ENCODE peak calls at places on chromosomes 3 and 15, in seven cellular contexts. G is K562, L is Panc1, F is breast epithelium, Y is SK-N-SH, U is HCT116, P is H1. J is an unnamed sample.

GRCh38 chr15:54120949-54121463 is 142.8 kb downstream of the UNC13C start:
- DNase-seq in G (no peak), L (no peak), F (no peak), Y (no peak), U (no peak), P (no peak), J (no peak)

GRCh38 chr3:127929818-127930217 is 14.8 kb downstream of the KBTBD12 start:
- DNase-seq in G (no peak), L (no peak), F (no peak), Y (no peak), U (no peak), P (no peak), J (no peak)

GRCh38 chr15:42137461-42138261 is 18.8 kb downstream of the PLA2G4F start:
- DNase-seq in G (peak), L (no peak), F (no peak), Y (peak), U (peak), P (no peak), J (no peak)

GRCh38 chr15:93703092-93703785 is 528.1 kb upstream of the MCTP2 start:
- DNase-seq in G (no peak), L (no peak), F (no peak), Y (peak), U (no peak), P (no peak), J (no peak)

GRCh38 chr3:13018039-13018431 is 55.2 kb downstream of the IQSEC1 start:
- DNase-seq in G (no peak), L (no peak), F (peak), Y (peak), U (no peak), P (no peak), J (no peak)

GRCh38 chr3:49785565-49786356 is 581 bp downstream of the IP6K1 start:
- DNase-seq in G (peak), L (no peak), F (no peak), Y (peak), U (no peak), P (no peak), J (no peak)

GRCh38 chr15:63860161-63860954 is 26.6 kb upstream of the HERC1 start:
- DNase-seq in G (peak), L (no peak), F (no peak), Y (no peak), U (no peak), P (no peak), J (no peak)

GRCh38 chr3:197406266-197406665 is 107.9 kb upstream of the DLG1 start:
- DNase-seq in G (no peak), L (no peak), F (no peak), Y (peak), U (no peak), P (no peak), J (no peak)

GRCh38 chr3:138078096-138078495 is 37.3 kb downstream of the DZIP1L start:
- DNase-seq in G (no peak), L (no peak), F (no peak), Y (no peak), U (peak), P (no peak), J (no peak)

GRCh38 chr15:82105458-82106205 is 59.8 kb upstream of the MEX3B start:
- DNase-seq in G (no peak), L (no peak), F (no peak), Y (no peak), U (no peak), P (no peak), J (no peak)

GRCh38 chr15:59247364-59247763 is 40.7 kb downstream of the LDHAL6B start:
- DNase-seq in G (peak), L (peak), F (no peak), Y (peak), U (no peak), P (peak), J (no peak)

GRCh38 chr3:169218314-169218983 is 445.1 kb downstream of the MECOM start:
- DNase-seq in G (peak), L (no peak), F (no peak), Y (peak), U (peak), P (no peak), J (no peak)

GRCh38 chr3:127358641-127359040 is 70.8 kb upstream of the PRR20G start:
- DNase-seq in G (no peak), L (no peak), F (no peak), Y (no peak), U (no peak), P (no peak), J (no peak)

GRCh38 chr15:96146711-96147110 is 183.8 kb upstream of the NR2F2 start:
- DNase-seq in G (no peak), L (no peak), F (no peak), Y (no peak), U (no peak), P (no peak), J (no peak)

GRCh38 chr3:190564175-190564574 is 50.3 kb downstream of the IL1RAP start:
- DNase-seq in G (no peak), L (no peak), F (no peak), Y (no peak), U (no peak), P (no peak), J (no peak)

GRCh38 chr3:3189102-3189727 is 9.7 kb upstream of the CRBN start:
- DNase-seq in G (peak), L (no peak), F (no peak), Y (peak), U (no peak), P (no peak), J (no peak)

GRCh38 chr15:82933576-82933975 is 18.9 kb downstream of the HOMER2 start:
- DNase-seq in G (no peak), L (no peak), F (no peak), Y (no peak), U (no peak), P (no peak), J (no peak)

GRCh38 chr3:47916201-47916600 is 100.0 kb downstream of the MAP4 start:
- DNase-seq in G (no peak), L (no peak), F (no peak), Y (no peak), U (no peak), P (no peak), J (no peak)

GRCh38 chr3:79419222-79419621 is 348.6 kb downstream of the ROBO1 start:
- DNase-seq in G (no peak), L (no peak), F (no peak), Y (no peak), U (no peak), P (no peak), J (no peak)

GRCh38 chr3:2657408-2657807 is 452.8 kb downstream of the IL5RA start:
- DNase-seq in G (no peak), L (no peak), F (no peak), Y (no peak), U (no peak), P (no peak), J (no peak)

GRCh38 chr15:48330855-48331795 is at the start of gene DUT:
- DNase-seq in G (peak), L (no peak), F (peak), Y (peak), U (peak), P (no peak), J (peak)

GRCh38 chr3:67113802-67114407 is 115.8 kb downstream of the KBTBD8 start:
- DNase-seq in G (peak), L (peak), F (peak), Y (peak), U (peak), P (peak), J (peak)

GRCh38 chr15:25066708-25067107 is 111.9 kb downstream of the SNRPN start:
- DNase-seq in G (no peak), L (no peak), F (no peak), Y (no peak), U (no peak), P (no peak), J (no peak)

GRCh38 chr3:45055411-45056143 is 29.5 kb downstream of the CLEC3B start:
- DNase-seq in G (peak), L (no peak), F (no peak), Y (peak), U (no peak), P (no peak), J (no peak)

GRCh38 chr3:52926556-52926955 is 29.2 kb upstream of the STIMATE start:
- DNase-seq in G (no peak), L (no peak), F (no peak), Y (no peak), U (no peak), P (no peak), J (no peak)

GRCh38 chr15:70477750-70478250 is 285.6 kb downstream of the UACA start:
- DNase-seq in G (no peak), L (no peak), F (no peak), Y (no peak), U (no peak), P (no peak), J (no peak)

GRCh38 chr3:64354221-64354620 is 129.0 kb upstream of the PRICKLE2 start:
- DNase-seq in G (no peak), L (no peak), F (no peak), Y (no peak), U (no peak), P (no peak), J (no peak)

GRCh38 chr3:120661106-120661962 is 20.7 kb downstream of the HGD start:
- DNase-seq in G (no peak), L (no peak), F (no peak), Y (peak), U (no peak), P (no peak), J (no peak)

GRCh38 chr3:77913524-77914174 is 873.8 kb downstream of the ROBO2 start:
- DNase-seq in G (no peak), L (no peak), F (no peak), Y (no peak), U (no peak), P (no peak), J (no peak)

GRCh38 chr15:100764778-100765457 is 114.7 kb upstream of the ALDH1A3 start:
- DNase-seq in G (no peak), L (no peak), F (no peak), Y (peak), U (no peak), P (no peak), J (no peak)

GRCh38 chr3:66390013-66390412 is 110.8 kb downstream of the LRIG1 start:
- DNase-seq in G (no peak), L (no peak), F (no peak), Y (no peak), U (no peak), P (no peak), J (no peak)

GRCh38 chr3:178277605-178278004 is 258.6 kb upstream of the KCNMB2 start:
- DNase-seq in G (no peak), L (no peak), F (no peak), Y (no peak), U (no peak), P (no peak), J (no peak)
- TF ChIP-seq POLR2AphosphoS5 in G (no peak), L (no peak), F (no peak), Y (no peak), U (no peak), P (no peak), J (no peak)

GRCh38 chr3:105397974-105398373 is 31.3 kb downstream of the ALCAM start:
- DNase-seq in G (no peak), L (no peak), F (no peak), Y (no peak), U (no peak), P (no peak), J (no peak)

GRCh38 chr3:105398407-105398806 is 31.7 kb downstream of the ALCAM start:
- DNase-seq in G (no peak), L (no peak), F (no peak), Y (no peak), U (no peak), P (no peak), J (no peak)

GRCh38 chr3:105399062-105399461 is 32.4 kb downstream of the ALCAM start:
- DNase-seq in G (no peak), L (no peak), F (no peak), Y (no peak), U (no peak), P (no peak), J (no peak)

GRCh38 chr3:105399611-105400010 is 32.9 kb downstream of the ALCAM start:
- DNase-seq in G (no peak), L (no peak), F (no peak), Y (no peak), U (no peak), P (no peak), J (no peak)

GRCh38 chr3:105394177-105394576 is 27.5 kb downstream of the ALCAM start:
- DNase-seq in G (no peak), L (no peak), F (no peak), Y (no peak), U (no peak), P (no peak), J (no peak)
- TF ChIP-seq POLR2AphosphoS5 in G (no peak), L (no peak), F (no peak), Y (no peak), U (no peak), P (no peak), J (no peak)

GRCh38 chr3:156483961-156484787 is 70.7 kb downstream of the SSR3 start:
- DNase-seq in G (peak), L (no peak), F (no peak), Y (no peak), U (peak), P (no peak), J (no peak)
- TF ChIP-seq POLR2AphosphoS5 in G (no peak), L (no peak), F (no peak), Y (peak), U (no peak), P (no peak), J (no peak)

GRCh38 chr3:38459499-38460048 is 5.9 kb downstream of the ACVR2B start:
- DNase-seq in G (no peak), L (no peak), F (no peak), Y (no peak), U (no peak), P (no peak), J (no peak)

GRCh38 chr3:38460377-38461085 is 6.8 kb downstream of the ACVR2B start:
- DNase-seq in G (no peak), L (no peak), F (no peak), Y (no peak), U (no peak), P (no peak), J (no peak)

GRCh38 chr3:38461086-38461390 is 7.3 kb downstream of the ACVR2B start:
- DNase-seq in G (no peak), L (no peak), F (no peak), Y (no peak), U (no peak), P (no peak), J (no peak)

GRCh38 chr3:38457111-38458003 is 3.7 kb downstream of the ACVR2B start:
- DNase-seq in G (peak), L (no peak), F (no peak), Y (no peak), U (no peak), P (no peak), J (no peak)

GRCh38 chr3:38458796-38459498 is 5.3 kb downstream of the ACVR2B start:
- DNase-seq in G (no peak), L (no peak), F (peak), Y (peak), U (no peak), P (no peak), J (no peak)
- TF ChIP-seq POLR2AphosphoS5 in G (no peak), L (no peak), F (peak), Y (no peak), U (no peak), P (no peak), J (no peak)